ENCODE peak calls at places on chromosomes 2 and 18, in five cellular contexts. C is Panc1, N is PC-3, F is GM23338, T is keratinocyte. D is an unnamed sample.

GRCh38 chr2:41610501-41611242 is 437.1 kb upstream of the PKDCC start:
- DNase-seq in F (no peak), C (no peak), N (no peak), T (no peak), D (no peak)

GRCh38 chr18:56235061-56235772 is 403.2 kb downstream of the TXNL1 start:
- DNase-seq in N (no peak), C (no peak), T (no peak), F (no peak), D (peak; percentile 56)

GRCh38 chr2:119253760-119254600 is 30.3 kb downstream of the STEAP3 start:
- DNase-seq in C (no peak), T (no peak), F (no peak), N (no peak), D (no peak)

GRCh38 chr2:5818947-5819346 is 126.8 kb downstream of the SOX11 start:
- DNase-seq in T (no peak), N (no peak), C (no peak), F (no peak), D (no peak)

GRCh38 chr18:70227438-70227837 is 22.0 kb upstream of the RTTN start:
- DNase-seq in T (no peak), N (no peak), C (no peak), F (no peak), D (no peak)

GRCh38 chr2:79171348-79171958 is 11.9 kb upstream of the REG3A start:
- DNase-seq in T (no peak), C (no peak), N (no peak), F (no peak), D (no peak)

GRCh38 chr18:10142496-10143160 is 228.8 kb downstream of the VAPA start:
- DNase-seq in N (peak; percentile 22), C (no peak), T (no peak), F (no peak), D (no peak)

GRCh38 chr2:171124512-171124911 is 36.2 kb downstream of the TLK1 start:
- DNase-seq in F (no peak), C (no peak), T (no peak), N (no peak), D (no peak)

GRCh38 chr2:74267068-74267467 is 68.7 kb downstream of the MTHFD2 start:
- DNase-seq in C (no peak), N (peak; percentile 76), F (peak; percentile 60), T (no peak), D (peak; percentile 45)

GRCh38 chr2:143572421-143572820 is 443.2 kb downstream of the ARHGAP15 start:
- DNase-seq in C (no peak), N (peak; percentile 64), F (no peak), T (no peak), D (no peak)

GRCh38 chr2:11863513-11864328 is 117.3 kb downstream of the LPIN1 start:
- DNase-seq in T (peak; percentile 41), F (peak; percentile 86), C (peak; percentile 54), N (peak; percentile 93), D (peak; percentile 92)

GRCh38 chr2:101038455-101039255 is 36.6 kb downstream of the RPL31 start:
- DNase-seq in F (peak; percentile 62), C (no peak), T (no peak), N (peak; percentile 44), D (no peak)

GRCh38 chr2:78061301-78061700 is 539.1 kb upstream of the LRRTM4 start:
- DNase-seq in F (no peak), C (no peak), N (no peak), T (no peak), D (peak; percentile 5)

GRCh38 chr2:232556426-232556825 is 5.9 kb downstream of the EIF4E2 start:
- DNase-seq in T (no peak), C (no peak), F (no peak), N (no peak), D (no peak)

GRCh38 chr2:21928292-21928691 is 804.5 kb downstream of the TDRD15 start:
- DNase-seq in F (peak; percentile 6), C (no peak), T (no peak), N (no peak), D (no peak)
- TF ChIP-seq CTCF in F (peak; percentile 43), C (no peak), T (no peak), N (peak; percentile 24), D (peak; percentile 42)

GRCh38 chr2:46296840-46297545 is at the start of gene EPAS1:
- DNase-seq in N (peak; percentile 80), F (peak; percentile 92), C (no peak), T (no peak), D (peak; percentile 94)
- TF ChIP-seq CTCF in N (no peak), F (no peak), C (no peak), T (no peak), D (no peak)

DNA sequence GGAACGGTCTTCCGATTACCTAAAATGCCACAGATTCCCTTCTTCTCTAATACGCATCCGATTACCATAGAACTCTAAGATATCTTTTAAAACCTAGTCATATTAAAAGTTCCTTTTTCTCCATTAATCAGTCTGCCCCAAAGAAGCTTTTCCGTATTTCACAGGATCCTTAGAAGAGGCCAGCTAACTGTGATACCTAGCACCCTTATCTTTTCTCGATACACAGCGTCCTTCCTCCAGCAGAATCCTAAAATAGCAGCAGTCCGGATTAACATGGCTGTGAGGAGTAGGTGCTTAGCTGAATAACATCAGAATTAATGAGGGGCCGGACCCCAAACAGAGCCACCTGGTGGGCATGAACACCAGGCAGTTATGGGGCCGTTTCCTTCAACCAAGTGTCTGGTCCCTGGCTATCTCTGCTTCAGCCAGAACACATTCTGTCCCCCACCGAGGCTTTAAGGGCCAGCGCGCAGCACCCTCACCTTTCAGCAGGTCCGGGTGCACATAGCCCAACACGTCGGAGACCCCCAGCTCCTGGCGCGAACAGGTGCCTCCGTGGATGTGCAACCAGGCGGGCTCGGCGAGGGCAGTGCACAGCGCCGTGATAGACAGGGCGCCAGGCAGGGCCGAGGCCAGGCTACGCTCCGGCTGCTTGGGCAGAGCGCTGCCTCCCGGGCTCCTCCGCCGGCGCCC is 995 bp downstream of the TMEM127 start:
- DNase-seq in F (peak; percentile 50), T (no peak), N (no peak), C (no peak), D (peak; percentile 69)
- TF ChIP-seq CTCF in F (peak; percentile 45), T (peak; percentile 40), N (peak; percentile 54), C (peak; percentile 49), D (peak; percentile 57)

GRCh38 chr18:73980289-73980979 is 167.2 kb downstream of the FBXO15 start:
- DNase-seq in C (peak; percentile 5), N (peak; percentile 75), T (no peak), F (peak; percentile 66), D (peak; percentile 48)
- TF ChIP-seq CTCF in C (peak; percentile 95), N (peak; percentile 87), T (no peak), F (peak; percentile 76), D (peak; percentile 73)

GRCh38 chr2:35114765-35115164 is 1240.8 kb upstream of the CRIM1 start:
- DNase-seq in F (peak; percentile 58), C (no peak), T (no peak), N (peak; percentile 34), D (peak; percentile 35)
- TF ChIP-seq CTCF in F (peak; percentile 68), C (peak; percentile 24), T (peak; percentile 59), N (peak; percentile 54), D (peak; percentile 52)

GRCh38 chr2:169928463-169928864 is 101.2 kb downstream of the UBR3 start:
- DNase-seq in T (no peak), N (peak; percentile 72), F (peak; percentile 69), C (peak; percentile 8), D (peak; percentile 58)

GRCh38 chr2:169933124-169933711 is 106.0 kb downstream of the UBR3 start:
- DNase-seq in T (no peak), F (peak; percentile 61), C (peak; percentile 4), N (peak; percentile 70), D (peak; percentile 32)
- TF ChIP-seq CTCF in T (no peak), F (peak; percentile 77), C (peak; percentile 78), N (peak; percentile 77), D (peak; percentile 74)

GRCh38 chr2:104744537-104744936 is 109.4 kb upstream of the POU3F3 start:
- DNase-seq in T (no peak), C (no peak), N (no peak), F (no peak), D (no peak)

GRCh38 chr2:104750061-104750460 is 103.9 kb upstream of the POU3F3 start:
- DNase-seq in T (no peak), N (no peak), F (no peak), C (no peak), D (no peak)

GRCh38 chr2:104746790-104747320 is 107.1 kb upstream of the POU3F3 start:
- DNase-seq in F (no peak), C (no peak), T (no peak), N (no peak), D (no peak)

GRCh38 chr2:104745856-104746255 is 108.1 kb upstream of the POU3F3 start:
- DNase-seq in C (no peak), F (no peak), T (no peak), N (no peak), D (no peak)

GRCh38 chr2:104746299-104746698 is 107.6 kb upstream of the POU3F3 start:
- DNase-seq in C (no peak), N (no peak), T (no peak), F (no peak), D (peak; percentile 26)
- TF ChIP-seq CTCF in C (no peak), N (no peak), T (no peak), F (no peak), D (no peak)

D was measured in neural progenitor cell.